ENCODE peak calls at places on chromosomes 3 and 15, in ten cellular contexts. T is left ventricle myocardium inferior, F is fibroblast of lung, E is right atrium auricular region, S is upper lobe of right lung, N is SK-N-SH, X is WERI-Rb-1, Y is mesendoderm, B is neuronal stem cell, J is kidney. L is an unnamed sample. For H3K36me3, the result is how much of the 10 kb centered on the place peaks cover.

GRCh38 chr3:133926736-133927542 is 31.3 kb upstream of the RAB6B start:
- DNase-seq in J (no peak), T (no peak), X (no peak), F (no peak), E (no peak), S (no peak), N (peak), Y (peak), B (peak), L (no peak)

GRCh38 chr15:72785452-72786243 is 2.1 kb upstream of the ADPGK start:
- DNase-seq in E (no peak), F (peak), X (no peak), N (no peak), S (no peak), T (no peak), B (no peak), J (no peak), Y (no peak), L (no peak)

GRCh38 chr3:146268535-146269219 is 17.8 kb upstream of the PLSCR4 start:
- DNase-seq in Y (no peak), E (no peak), X (no peak), F (no peak), T (no peak), S (no peak), J (no peak), B (no peak), N (no peak), L (no peak)

GRCh38 chr15:48925714-48926223 is 38.0 kb downstream of the SHC4 start:
- DNase-seq in J (no peak), B (no peak), T (no peak), Y (peak), S (no peak), F (peak), X (no peak), E (no peak), N (peak), L (no peak)

GRCh38 chr3:27094721-27095120 is 274.5 kb downstream of the NEK10 start:
- DNase-seq in S (no peak), T (no peak), X (no peak), F (no peak), E (no peak), N (no peak), Y (no peak), B (no peak), J (no peak), L (no peak)

GRCh38 chr15:76340198-76340801 is 3.7 kb downstream of the ISL2 start:
- DNase-seq in Y (peak), S (no peak), X (peak), J (peak), N (peak), F (peak), B (peak), E (no peak), T (no peak), L (peak)

GRCh38 chr3:97389883-97390282 is 374.7 kb upstream of the ARL6 start:
- DNase-seq in T (no peak), F (no peak), N (no peak), Y (no peak), S (no peak), B (no peak), E (no peak), J (no peak), X (no peak), L (no peak)

GRCh38 chr3:180870008-180870733 is 42.3 kb upstream of the FXR1 start:
- DNase-seq in B (peak), X (no peak), J (peak), T (peak), Y (peak), N (no peak), F (peak), E (peak), S (peak), L (peak)

GRCh38 chr3:154095832-154096421 is 25.3 kb upstream of the ARHGEF26 start:
- DNase-seq in E (no peak), S (no peak), F (peak), J (no peak), X (no peak), Y (no peak), T (no peak), B (no peak), N (no peak), L (peak)

GRCh38 chr3:108118038-108118727 is 27.4 kb upstream of the CD47 start:
- DNase-seq in E (no peak), X (no peak), S (no peak), N (no peak), J (no peak), F (no peak), T (no peak), Y (no peak), B (no peak), L (no peak)

GRCh38 chr3:98602078-98602678 is 8.8 kb upstream of the CPOX start:
- DNase-seq in S (no peak), X (peak), E (no peak), J (no peak), B (no peak), T (no peak), F (peak), Y (peak), N (peak), L (peak)

GRCh38 chr3:195073866-195074860 is 196.8 kb downstream of the XXYLT1 start:
- DNase-seq in F (no peak), T (peak), X (no peak), S (peak), J (peak), B (no peak), N (no peak), E (no peak), Y (no peak), L (no peak)

GRCh38 chr3:117955196-117955595 is 1079.5 kb downstream of the IGSF11 start:
- DNase-seq in N (no peak), X (no peak), T (no peak), E (no peak), J (no peak), Y (no peak), S (no peak), F (no peak), B (no peak), L (no peak)

GRCh38 chr3:101963902-101964362 is 114.6 kb downstream of the NFKBIZ start:
- DNase-seq in N (no peak), J (no peak), F (peak), T (no peak), B (no peak), X (no peak), S (no peak), Y (no peak), E (no peak), L (peak)

GRCh38 chr3:149013726-149014125 is 22.4 kb downstream of the GYG1 start:
- DNase-seq in S (no peak), Y (no peak), F (no peak), J (no peak), E (no peak), X (no peak), N (no peak), T (no peak), B (no peak), L (no peak)

GRCh38 chr3:196837819-196838420 is 29.8 kb upstream of the SENP5 start:
- DNase-seq in B (peak), J (no peak), N (peak), T (peak), X (peak), S (peak), E (no peak), Y (peak), F (peak), L (peak)

GRCh38 chr3:10510743-10511432 is 5.5 kb upstream of the ATP2B2 start:
- DNase-seq in J (no peak), F (no peak), T (no peak), B (no peak), X (no peak), S (no peak), N (no peak), E (no peak), Y (no peak), L (no peak)

GRCh38 chr3:179196098-179196497 is 47.9 kb downstream of the PIK3CA start:
- DNase-seq in T (no peak), F (peak), J (no peak), N (no peak), B (no peak), S (no peak), E (no peak), Y (no peak), X (no peak), L (no peak)

GRCh38 chr3:102483556-102483955 is 48.7 kb downstream of the ZPLD1 start:
- DNase-seq in S (no peak), F (no peak), N (no peak), J (no peak), B (no peak), E (no peak), X (no peak), T (no peak), Y (no peak), L (no peak)

GRCh38 chr3:46692566-46692983 is 904 bp downstream of the ALS2CL start:
- DNase-seq in N (no peak), X (no peak), Y (peak), S (peak), J (peak), E (no peak), B (no peak), T (no peak), F (no peak), L (no peak)

GRCh38 chr15:93203036-93203435 is 114.0 kb upstream of the RGMA start:
- DNase-seq in X (no peak), J (no peak), E (no peak), B (no peak), T (no peak), N (no peak), F (no peak), Y (peak), S (no peak), L (no peak)

GRCh38 chr15:85114886-85115285 is 133.2 kb downstream of the PDE8A start:
- DNase-seq in S (no peak), J (no peak), B (no peak), X (no peak), Y (no peak), F (no peak), E (no peak), N (no peak), T (no peak), L (no peak)

GRCh38 chr3:107235923-107236315 is 141.3 kb upstream of the CCDC54 start:
- DNase-seq in S (no peak), F (peak), T (no peak), N (peak), E (no peak), J (no peak), X (peak), B (peak), Y (peak), L (peak)

GRCh38 chr3:4928277-4928789 is 50.9 kb upstream of the BHLHE40 start:
- DNase-seq in F (no peak), S (no peak), B (no peak), J (no peak), T (no peak), E (no peak), Y (no peak), N (no peak), X (no peak), L (no peak)

GRCh38 chr15:92715753-92716152 is 60.2 kb upstream of the FAM174B start:
- DNase-seq in B (no peak), N (no peak), S (no peak), T (no peak), Y (no peak), E (no peak), F (peak), J (no peak), X (peak), L (peak)

GRCh38 chr15:86852741-86853140 is 773.1 kb downstream of the AGBL1 start:
- DNase-seq in T (no peak), S (no peak), F (no peak), Y (no peak), E (no peak), B (no peak), X (no peak), J (no peak), N (no peak), L (no peak)

GRCh38 chr15:43042885-43043284 is 63.0 kb downstream of the UBR1 start:
- DNase-seq in E (no peak), J (no peak), X (no peak), S (no peak), F (no peak), N (no peak), Y (no peak), B (no peak), T (no peak), L (no peak)
- H3K36me3 ChIP-seq in E (half or more), J (under half), X (half or more), S (half or more), F (under half), N (under half), Y (under half), B (under half), T (half or more), L (half or more)

DNA sequence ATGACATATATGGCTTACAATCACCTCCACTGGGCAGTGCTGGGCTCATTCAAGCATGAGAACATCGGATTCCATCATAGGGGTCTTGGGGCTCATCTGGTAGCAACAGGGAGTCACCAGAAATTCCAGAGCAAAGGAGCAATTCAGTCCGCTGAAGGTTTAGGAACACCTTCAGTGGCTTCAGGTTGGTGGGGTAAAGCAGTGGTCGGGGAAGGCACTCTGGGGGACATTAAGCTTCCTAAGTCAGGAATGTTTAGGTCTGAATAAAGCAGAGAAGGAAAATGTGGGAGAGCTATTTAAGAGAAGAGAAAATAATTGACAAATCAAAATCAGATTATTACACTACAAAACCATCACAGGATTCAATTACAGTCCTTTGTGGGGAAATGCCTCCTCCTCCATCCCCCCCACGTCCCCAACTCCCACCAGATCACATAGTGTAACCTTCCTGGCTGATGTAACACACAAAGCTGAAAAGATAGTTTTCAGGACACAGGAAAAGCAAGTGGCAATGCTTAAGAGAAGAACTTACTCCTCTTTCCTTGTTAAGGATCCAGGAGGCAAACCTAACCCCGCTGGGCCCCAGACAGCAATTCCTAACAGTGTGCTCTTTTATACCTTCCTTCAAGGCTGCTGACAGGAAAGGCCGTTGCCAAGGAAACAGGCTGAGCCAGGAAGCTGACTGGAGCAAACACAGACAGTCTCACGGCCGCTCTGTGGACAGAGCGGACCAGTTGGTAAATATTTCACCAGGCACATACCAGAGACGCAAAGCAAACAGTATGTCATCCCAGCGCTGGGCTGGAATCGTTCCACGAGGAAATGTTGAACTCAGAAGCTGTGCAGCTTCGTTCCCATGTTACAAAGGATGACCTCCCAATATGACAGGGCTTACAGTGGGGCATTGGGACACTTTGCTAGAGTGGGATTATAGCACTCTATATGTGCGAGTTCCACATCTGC is 57.5 kb upstream of the LMCD1 start:
- DNase-seq in N (peak), S (peak), E (peak), T (peak), F (peak), X (peak), B (peak), Y (peak), J (peak), L (peak)
- H3K4me3 ChIP-seq in N (peak), S (no peak), E (no peak), T (peak), F (peak), X (no peak), B (no peak), Y (no peak), J (peak), L (no peak)

GRCh38 chr15:65512807-65513416 is 4.6 kb downstream of the DPP8 start:
- DNase-seq in J (no peak), N (no peak), X (no peak), B (no peak), E (peak), T (peak), Y (no peak), F (peak), S (no peak), L (peak)
- H3K36me3 ChIP-seq in J (under half), N (under half), X (under half), B (under half), E (under half), T (under half), Y (under half), F (under half), S (half or more), L (under half)

DNA sequence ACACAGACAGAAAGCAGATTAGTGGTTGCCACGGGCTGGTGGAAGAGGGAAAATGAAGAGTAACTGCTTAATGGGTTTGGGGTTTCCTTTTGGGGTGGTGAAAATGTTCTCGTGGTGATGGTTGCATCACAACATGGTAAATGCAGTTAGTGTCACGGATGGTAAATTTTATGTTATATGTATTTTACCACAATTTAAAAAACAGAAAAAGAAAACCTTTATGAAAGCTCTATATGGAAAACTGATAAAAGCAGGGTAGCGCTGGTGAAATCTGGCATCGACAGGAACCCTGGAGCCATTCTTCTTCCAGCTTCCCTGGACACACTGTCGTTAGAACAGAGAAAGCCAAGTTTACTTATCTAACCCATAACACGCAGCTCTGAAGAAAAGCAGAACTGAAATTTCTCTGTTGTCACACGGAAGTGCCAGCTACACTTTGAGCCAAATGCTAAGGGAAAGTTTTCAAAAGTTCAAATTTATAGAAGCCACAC is 287.7 kb upstream of the NR2F2 start:
- DNase-seq in T (no peak), X (no peak), E (no peak), B (no peak), S (no peak), N (no peak), Y (no peak), F (no peak), J (no peak), L (peak)
- H3K4me3 ChIP-seq in T (no peak), X (no peak), E (no peak), B (no peak), S (no peak), N (no peak), Y (no peak), F (no peak), J (no peak), L (no peak)

DNA sequence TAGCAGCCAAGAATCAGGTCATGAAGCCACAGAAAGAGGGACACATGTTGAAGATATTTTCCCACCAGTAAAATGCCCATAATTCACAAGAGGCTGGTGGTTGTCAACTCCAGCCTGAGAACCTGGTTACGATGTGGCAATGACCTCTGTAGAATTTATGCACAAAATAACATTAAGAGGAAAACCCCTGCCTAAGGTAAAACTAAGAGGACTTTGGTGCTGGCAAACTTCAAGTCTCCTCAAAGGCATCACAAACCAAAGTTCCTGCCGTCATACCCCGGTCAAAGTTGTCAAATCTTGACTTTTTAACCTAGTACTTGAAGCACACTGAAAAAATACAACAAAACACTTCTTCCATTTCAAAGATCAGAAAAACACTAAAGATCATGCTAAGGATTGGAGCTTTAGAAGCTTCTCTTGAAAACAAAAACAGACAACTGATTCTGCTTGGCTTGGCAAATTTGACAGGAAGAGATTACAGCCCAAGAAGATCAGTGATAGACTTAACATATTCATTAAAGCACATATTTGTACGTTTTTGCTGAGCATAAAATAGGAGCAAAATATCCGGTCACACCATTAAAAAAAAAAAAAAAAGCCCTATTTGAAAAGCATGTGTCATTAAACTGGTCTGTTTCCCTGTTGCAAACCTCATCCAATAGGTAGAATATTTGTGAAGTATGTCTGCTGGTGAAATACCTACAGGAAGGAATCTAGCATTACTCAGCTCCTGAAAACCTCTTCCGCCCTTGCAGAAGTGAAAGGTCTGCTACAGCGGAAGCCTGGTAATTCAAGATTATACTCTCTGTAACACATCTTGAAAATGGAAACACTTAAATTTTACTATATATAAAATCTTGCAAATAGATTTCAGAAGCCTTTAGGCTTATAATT is 22.8 kb downstream of the EIF4E3 start:
- DNase-seq in T (no peak), S (no peak), X (no peak), J (no peak), F (no peak), N (no peak), Y (peak), B (no peak), E (no peak), L (no peak)
- H3K36me3 ChIP-seq in T (under half), S (under half), X (under half), J (under half), F (under half), N (under half), Y (under half), B (under half), E (under half), L (under half)

GRCh38 chr15:40467260-40467615 is 3.5 kb upstream of the CHST14 start:
- DNase-seq in N (no peak), Y (no peak), X (no peak), S (peak), E (no peak), F (no peak), T (no peak), B (no peak), J (peak), L (no peak)
- H3K4me3 ChIP-seq in N (no peak), Y (no peak), X (no peak), S (no peak), E (no peak), F (no peak), T (no peak), B (no peak), J (no peak), L (no peak)

GRCh38 chr3:14188367-14188766 is 9.8 kb downstream of the LSM3 start:
- DNase-seq in B (no peak), Y (no peak), S (no peak), F (no peak), X (no peak), N (no peak), T (no peak), J (no peak), E (no peak), L (no peak)

GRCh38 chr3:14181253-14181652 is 2.6 kb downstream of the LSM3 start:
- DNase-seq in B (no peak), E (no peak), X (no peak), N (no peak), S (no peak), Y (no peak), J (no peak), F (no peak), T (no peak), L (no peak)

GRCh38 chr3:14183015-14183577 is 4.5 kb downstream of the LSM3 start:
- DNase-seq in N (no peak), Y (no peak), E (no peak), X (no peak), F (no peak), J (no peak), S (no peak), B (no peak), T (no peak), L (no peak)

GRCh38 chr3:14187059-14187458 is 8.4 kb downstream of the LSM3 start:
- DNase-seq in Y (no peak), S (no peak), E (no peak), J (no peak), F (no peak), T (no peak), X (no peak), N (no peak), B (no peak), L (no peak)
- H3K36me3 ChIP-seq in Y (under half), S (half or more), E (half or more), J (under half), F (under half), T (half or more), X (half or more), N (under half), B (under half), L (under half)

DNA sequence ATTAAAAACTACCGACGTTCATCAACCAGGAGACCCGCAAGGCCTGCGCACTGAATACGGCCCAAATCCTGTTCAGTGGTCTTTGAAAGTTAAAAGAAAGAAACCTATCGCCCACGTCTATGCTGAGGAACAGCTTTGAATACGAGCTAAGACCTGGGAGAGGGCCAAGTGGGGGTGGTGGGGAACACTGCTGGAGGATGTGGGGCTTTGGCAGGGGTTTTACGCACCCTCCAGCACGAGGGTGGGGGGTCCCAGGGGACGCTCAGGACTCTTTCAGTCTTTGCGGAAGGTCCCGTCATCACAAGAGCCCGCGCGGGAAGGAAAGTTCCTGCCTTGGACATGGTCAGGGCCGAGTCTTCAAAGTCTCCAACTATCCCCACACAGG is 11.3 kb downstream of the SHOX2 start:
- DNase-seq in S (no peak), T (no peak), E (no peak), B (no peak), N (no peak), J (no peak), F (no peak), Y (peak), X (no peak), L (no peak)
- H3K4me3 ChIP-seq in S (no peak), T (no peak), E (no peak), B (no peak), N (no peak), J (no peak), F (no peak), Y (peak), X (no peak), L (no peak)

L was measured in cardiac muscle cell.